ENCODE peak calls at places on chromosomes 5 and 9, in eight cellular contexts. S is RWPE1; T is activated CD8-positive, alpha-beta memory T cell treated with anti-CD3 and anti-CD28 coated beads for 24 hours; E is foreskin melanocyte; N is fibroblast of lung; F is activated naive CD4-positive, alpha-beta T cell treated with anti-CD3 and anti-CD28 coated beads, Interleukin-2, amount 10 ng/mL, durations not matched to agents 7 days and 5 days; U is HCT116; O is stimulated activated CD4-positive, alpha-beta T cell treated with anti-CD3 and anti-CD28 coated beads, TNF-alpha, amount 100 ng/mL, for 4 hours. L is an unnamed sample.

GRCh38 chr5:167764650-167765289 is 526.7 kb upstream of the WWC1 start:
- DNase-seq in S (no peak), T (no peak), E (no peak), N (no peak), F (no peak), U (no peak), O (no peak), L (no peak)

GRCh38 chr9:114055061-114055460 is 23.0 kb downstream of the AMBP start:
- DNase-seq in S (no peak), T (no peak), E (no peak), N (no peak), F (no peak), U (no peak), O (no peak), L (no peak)

GRCh38 chr5:154189256-154189818 is 1.2 kb upstream of the GALNT10 start:
- DNase-seq in S (no peak), T (no peak), E (no peak), N (no peak), F (no peak), U (no peak), O (no peak), L (no peak)

GRCh38 chr9:95459218-95459617 is 57.6 kb downstream of the PTCH1 start:
- DNase-seq in S (no peak), T (no peak), E (no peak), N (peak; percentile 37), F (no peak), U (no peak), O (no peak), L (no peak)

GRCh38 chr5:139495644-139496435 is 13.3 kb upstream of the STING1 start:
- DNase-seq in S (peak; percentile 61), T (no peak), E (no peak), N (peak; percentile 50), F (no peak), U (no peak), O (no peak), L (no peak)

GRCh38 chr9:110027624-110028023 is 180.3 kb downstream of the C9orf152 start:
- DNase-seq in S (no peak), T (no peak), E (no peak), N (peak; percentile 82), F (no peak), U (no peak), O (no peak), L (no peak)

GRCh38 chr9:125329978-125330377 is 68.4 kb downstream of the GAPVD1 start:
- DNase-seq in S (no peak), T (no peak), E (no peak), N (no peak), F (no peak), U (no peak), O (no peak), L (no peak)

GRCh38 chr5:139273322-139273571 is 20.3 kb upstream of the MATR3 start:
- DNase-seq in S (peak; percentile 52), T (no peak), E (no peak), N (no peak), F (no peak), U (no peak), O (no peak), L (no peak)

GRCh38 chr5:72355706-72356299 is 35.6 kb downstream of the PTCD2 start:
- DNase-seq in S (peak; percentile 45), T (no peak), E (peak; percentile 75), N (peak; percentile 35), F (no peak), U (no peak), O (no peak), L (no peak)

L was measured in DND-41.